ENCODE peak calls at places on chromosomes 4 and X, in eight cellular contexts. One of them, this sample, is unnamed.

GRCh38 chr4:3368841-3369760 is 72.7 kb upstream of the HGFAC start:
- DNase-seq in DMS 273 treated with DMSO at 0.1 percent for 48 hours: no peak
- DNase-seq in tibial nerve: no peak
- DNase-seq in activated CD4-positive, alpha-beta T cell treated with anti-CD3 and anti-CD28 coated beads for 36 hours: peak; percentile 30
- DNase-seq in fibroblast of the conjunctiva: no peak
- DNase-seq in stimulated activated naive CD8-positive, alpha-beta T cell treated with anti-CD3 and anti-CD28 coated beads, Interleukin-15, Interleukin-2, amounts not matched to agents 100 U/mL and 50 U/mL, for 24 hours: no peak
- DNase-seq in NCI-H2029: peak; percentile 65
- DNase-seq in kidney tubule cell: no peak
- DNase-seq in this sample: no peak

GRCh38 chr4:173092003-173092402 is 76.6 kb upstream of the GALNT7 start:
- DNase-seq in DMS 273 treated with DMSO at 0.1 percent for 48 hours: no peak
- DNase-seq in tibial nerve: no peak
- DNase-seq in activated CD4-positive, alpha-beta T cell treated with anti-CD3 and anti-CD28 coated beads for 36 hours: no peak
- DNase-seq in fibroblast of the conjunctiva: no peak
- DNase-seq in stimulated activated naive CD8-positive, alpha-beta T cell treated with anti-CD3 and anti-CD28 coated beads, Interleukin-15, Interleukin-2, amounts not matched to agents 100 U/mL and 50 U/mL, for 24 hours: no peak
- DNase-seq in NCI-H2029: no peak
- DNase-seq in kidney tubule cell: no peak
- DNase-seq in this sample: no peak

GRCh38 chr4:107913283-107913899 is 18.0 kb upstream of the CYP2U1 start:
- DNase-seq in DMS 273 treated with DMSO at 0.1 percent for 48 hours: peak; percentile 5
- DNase-seq in tibial nerve: no peak
- DNase-seq in activated CD4-positive, alpha-beta T cell treated with anti-CD3 and anti-CD28 coated beads for 36 hours: peak; percentile 30
- DNase-seq in fibroblast of the conjunctiva: peak; percentile 63
- DNase-seq in stimulated activated naive CD8-positive, alpha-beta T cell treated with anti-CD3 and anti-CD28 coated beads, Interleukin-15, Interleukin-2, amounts not matched to agents 100 U/mL and 50 U/mL, for 24 hours: peak; percentile 10
- DNase-seq in NCI-H2029: peak; percentile 36
- DNase-seq in kidney tubule cell: peak; percentile 74
- DNase-seq in this sample: no peak

GRCh38 chrX:132749406-132749805 is 209.0 kb downstream of the HS6ST2 start:
- DNase-seq in DMS 273 treated with DMSO at 0.1 percent for 48 hours: peak; percentile 45
- DNase-seq in tibial nerve: no peak
- DNase-seq in activated CD4-positive, alpha-beta T cell treated with anti-CD3 and anti-CD28 coated beads for 36 hours: no peak
- DNase-seq in fibroblast of the conjunctiva: no peak
- DNase-seq in stimulated activated naive CD8-positive, alpha-beta T cell treated with anti-CD3 and anti-CD28 coated beads, Interleukin-15, Interleukin-2, amounts not matched to agents 100 U/mL and 50 U/mL, for 24 hours: no peak
- DNase-seq in NCI-H2029: no peak
- DNase-seq in kidney tubule cell: no peak
- DNase-seq in this sample: no peak

GRCh38 chrX:154032156-154032555 is 12.5 kb upstream of the IRAK1 start:
- DNase-seq in DMS 273 treated with DMSO at 0.1 percent for 48 hours: no peak
- DNase-seq in tibial nerve: no peak
- DNase-seq in activated CD4-positive, alpha-beta T cell treated with anti-CD3 and anti-CD28 coated beads for 36 hours: no peak
- DNase-seq in fibroblast of the conjunctiva: no peak
- DNase-seq in stimulated activated naive CD8-positive, alpha-beta T cell treated with anti-CD3 and anti-CD28 coated beads, Interleukin-15, Interleukin-2, amounts not matched to agents 100 U/mL and 50 U/mL, for 24 hours: no peak
- DNase-seq in NCI-H2029: no peak
- DNase-seq in kidney tubule cell: peak; percentile 44
- DNase-seq in this sample: no peak

GRCh38 chrX:120015145-120016067 is 62.1 kb downstream of the RHOXF2B start:
- DNase-seq in DMS 273 treated with DMSO at 0.1 percent for 48 hours: no peak
- DNase-seq in tibial nerve: no peak
- DNase-seq in activated CD4-positive, alpha-beta T cell treated with anti-CD3 and anti-CD28 coated beads for 36 hours: peak; percentile 5
- DNase-seq in fibroblast of the conjunctiva: no peak
- DNase-seq in stimulated activated naive CD8-positive, alpha-beta T cell treated with anti-CD3 and anti-CD28 coated beads, Interleukin-15, Interleukin-2, amounts not matched to agents 100 U/mL and 50 U/mL, for 24 hours: no peak
- DNase-seq in NCI-H2029: no peak
- DNase-seq in kidney tubule cell: peak; percentile 17
- DNase-seq in this sample: no peak

GRCh38 chr4:151012376-151012775 is 2.7 kb downstream of the LRBA start:
- DNase-seq in DMS 273 treated with DMSO at 0.1 percent for 48 hours: no peak
- DNase-seq in tibial nerve: no peak
- DNase-seq in activated CD4-positive, alpha-beta T cell treated with anti-CD3 and anti-CD28 coated beads for 36 hours: no peak
- DNase-seq in fibroblast of the conjunctiva: no peak
- DNase-seq in stimulated activated naive CD8-positive, alpha-beta T cell treated with anti-CD3 and anti-CD28 coated beads, Interleukin-15, Interleukin-2, amounts not matched to agents 100 U/mL and 50 U/mL, for 24 hours: no peak
- DNase-seq in NCI-H2029: no peak
- DNase-seq in kidney tubule cell: no peak
- DNase-seq in this sample: no peak

GRCh38 chr4:161869511-161869910 is 294.3 kb downstream of the FSTL5 start:
- DNase-seq in DMS 273 treated with DMSO at 0.1 percent for 48 hours: peak; percentile 2
- DNase-seq in tibial nerve: no peak
- DNase-seq in activated CD4-positive, alpha-beta T cell treated with anti-CD3 and anti-CD28 coated beads for 36 hours: no peak
- DNase-seq in fibroblast of the conjunctiva: no peak
- DNase-seq in stimulated activated naive CD8-positive, alpha-beta T cell treated with anti-CD3 and anti-CD28 coated beads, Interleukin-15, Interleukin-2, amounts not matched to agents 100 U/mL and 50 U/mL, for 24 hours: no peak
- DNase-seq in NCI-H2029: no peak
- DNase-seq in kidney tubule cell: no peak
- DNase-seq in this sample: no peak

GRCh38 chr4:94759767-94760211 is 2.0 kb downstream of the BMPR1B start:
- DNase-seq in DMS 273 treated with DMSO at 0.1 percent for 48 hours: no peak
- DNase-seq in tibial nerve: no peak
- DNase-seq in activated CD4-positive, alpha-beta T cell treated with anti-CD3 and anti-CD28 coated beads for 36 hours: no peak
- DNase-seq in fibroblast of the conjunctiva: no peak
- DNase-seq in stimulated activated naive CD8-positive, alpha-beta T cell treated with anti-CD3 and anti-CD28 coated beads, Interleukin-15, Interleukin-2, amounts not matched to agents 100 U/mL and 50 U/mL, for 24 hours: no peak
- DNase-seq in NCI-H2029: no peak
- DNase-seq in kidney tubule cell: no peak
- DNase-seq in this sample: no peak

GRCh38 chr4:55887594-55887993 is 34.1 kb downstream of the EXOC1 start:
- DNase-seq in DMS 273 treated with DMSO at 0.1 percent for 48 hours: no peak
- DNase-seq in tibial nerve: no peak
- DNase-seq in activated CD4-positive, alpha-beta T cell treated with anti-CD3 and anti-CD28 coated beads for 36 hours: no peak
- DNase-seq in fibroblast of the conjunctiva: no peak
- DNase-seq in stimulated activated naive CD8-positive, alpha-beta T cell treated with anti-CD3 and anti-CD28 coated beads, Interleukin-15, Interleukin-2, amounts not matched to agents 100 U/mL and 50 U/mL, for 24 hours: no peak
- DNase-seq in NCI-H2029: no peak
- DNase-seq in kidney tubule cell: no peak
- DNase-seq in this sample: no peak